ENCODE peak calls at places on chromosomes 7 and 10, in eight cellular contexts. L, S, V, J, D, Q, O and E are unnamed samples.

GRCh38 chr10:27344568-27345454 is 104.2 kb upstream of the ACBD5 start:
- DNase-seq in J (no peak), O (no peak), D (no peak), L (no peak), Q (no peak), S (no peak), V (no peak), E (no peak)

GRCh38 chr7:32062150-32062549 is 8.1 kb downstream of the PDE1C start:
- DNase-seq in D (peak), S (peak), Q (no peak), J (peak), O (peak), V (peak), L (peak), E (no peak)

GRCh38 chr7:74407958-74408357 is 45.7 kb upstream of the GTF2IRD1 start:
- DNase-seq in S (no peak), Q (no peak), V (no peak), D (no peak), J (no peak), L (no peak), O (no peak), E (no peak)

GRCh38 chr7:32680259-32681173 is 185.2 kb downstream of the AVL9 start:
- DNase-seq in O (peak), V (no peak), S (no peak), Q (no peak), L (peak), J (peak), D (peak), E (no peak)

GRCh38 chr10:119283387-119283786 is 76.0 kb downstream of the GRK5 start:
- DNase-seq in S (no peak), D (no peak), O (no peak), J (no peak), V (peak), L (no peak), Q (no peak), E (no peak)

GRCh38 chr10:35613597-35614226 is 8.6 kb downstream of the GJD4 start:
- DNase-seq in O (no peak), J (peak), L (no peak), S (no peak), V (no peak), D (no peak), Q (no peak), E (no peak)

GRCh38 chr7:41199136-41199535 is 503.8 kb downstream of the INHBA start:
- DNase-seq in D (no peak), V (no peak), O (no peak), L (no peak), J (no peak), S (no peak), Q (no peak), E (no peak)

GRCh38 chr10:10294801-10295515 is 722.7 kb upstream of the CELF2 start:
- DNase-seq in Q (peak), O (no peak), J (no peak), D (no peak), L (peak), V (no peak), S (no peak), E (no peak)

GRCh38 chr10:131547129-131547799 is 235.7 kb upstream of the TCERG1L start:
- DNase-seq in O (no peak), V (no peak), S (no peak), D (no peak), L (no peak), Q (no peak), J (no peak), E (peak)

GRCh38 chr7:156157409-156158012 is 345.2 kb upstream of the SHH start:
- DNase-seq in L (no peak), D (no peak), Q (no peak), S (no peak), J (no peak), V (no peak), O (no peak), E (peak)

GRCh38 chr10:49512121-49512809 is 26.7 kb downstream of the ERCC6 start:
- DNase-seq in S (no peak), O (no peak), J (peak), V (no peak), D (peak), L (no peak), Q (no peak), E (no peak)

GRCh38 chr10:106682175-106682574 is 482.3 kb downstream of the SORCS1 start:
- DNase-seq in S (no peak), D (peak), L (no peak), O (no peak), J (peak), V (no peak), Q (no peak), E (no peak)

GRCh38 chr7:28626629-28627262 is 214.4 kb downstream of the CREB5 start:
- DNase-seq in S (peak), L (peak), D (peak), Q (no peak), V (no peak), O (peak), J (peak), E (no peak)

GRCh38 chr7:27160147-27160545 is 3.7 kb upstream of the HOXA7 start:
- DNase-seq in S (no peak), O (peak), L (peak), D (no peak), Q (no peak), J (no peak), V (no peak), E (no peak)

GRCh38 chr10:12428447-12429135 is 79.2 kb downstream of the CAMK1D start:
- DNase-seq in S (no peak), Q (no peak), O (no peak), L (no peak), D (no peak), V (no peak), J (no peak), E (no peak)

GRCh38 chr7:38840736-38841460 is 68.1 kb downstream of the VPS41 start:
- DNase-seq in O (no peak), D (peak), V (no peak), Q (no peak), J (peak), S (no peak), L (no peak), E (no peak)

GRCh38 chr10:50510517-50511473 is 113.0 kb downstream of the SGMS1 start:
- DNase-seq in V (no peak), O (no peak), D (no peak), S (no peak), Q (no peak), J (no peak), L (no peak), E (no peak)

GRCh38 chr7:56115852-56116538 is at the start of gene NUPR2:
- DNase-seq in S (no peak), L (no peak), J (no peak), V (no peak), Q (no peak), O (no peak), D (no peak), E (no peak)

GRCh38 chr10:116460219-116460618 is 32.6 kb downstream of the PNLIPRP3 start:
- DNase-seq in D (no peak), O (no peak), J (no peak), V (no peak), L (no peak), S (no peak), Q (no peak), E (no peak)

GRCh38 chr7:77752016-77752415 is 46.2 kb downstream of the TMEM60 start:
- DNase-seq in L (no peak), V (no peak), S (no peak), O (no peak), D (no peak), Q (no peak), J (no peak), E (no peak)

GRCh38 chr7:152149363-152149762 is 123.9 kb downstream of the GALNT11 start:
- DNase-seq in O (no peak), L (no peak), S (no peak), D (no peak), Q (no peak), V (no peak), J (no peak), E (no peak)

GRCh38 chr7:152148706-152149105 is 123.2 kb downstream of the GALNT11 start:
- DNase-seq in V (no peak), O (no peak), S (no peak), L (no peak), D (no peak), J (no peak), Q (no peak), E (no peak)

GRCh38 chr7:152142976-152143665 is 117.6 kb downstream of the GALNT11 start:
- DNase-seq in S (no peak), L (no peak), J (no peak), V (no peak), O (no peak), Q (no peak), D (no peak), E (no peak)

GRCh38 chr7:152144557-152145245 is 119.2 kb downstream of the GALNT11 start:
- DNase-seq in S (no peak), O (no peak), Q (no peak), V (no peak), D (no peak), L (no peak), J (no peak), E (no peak)

DNA sequence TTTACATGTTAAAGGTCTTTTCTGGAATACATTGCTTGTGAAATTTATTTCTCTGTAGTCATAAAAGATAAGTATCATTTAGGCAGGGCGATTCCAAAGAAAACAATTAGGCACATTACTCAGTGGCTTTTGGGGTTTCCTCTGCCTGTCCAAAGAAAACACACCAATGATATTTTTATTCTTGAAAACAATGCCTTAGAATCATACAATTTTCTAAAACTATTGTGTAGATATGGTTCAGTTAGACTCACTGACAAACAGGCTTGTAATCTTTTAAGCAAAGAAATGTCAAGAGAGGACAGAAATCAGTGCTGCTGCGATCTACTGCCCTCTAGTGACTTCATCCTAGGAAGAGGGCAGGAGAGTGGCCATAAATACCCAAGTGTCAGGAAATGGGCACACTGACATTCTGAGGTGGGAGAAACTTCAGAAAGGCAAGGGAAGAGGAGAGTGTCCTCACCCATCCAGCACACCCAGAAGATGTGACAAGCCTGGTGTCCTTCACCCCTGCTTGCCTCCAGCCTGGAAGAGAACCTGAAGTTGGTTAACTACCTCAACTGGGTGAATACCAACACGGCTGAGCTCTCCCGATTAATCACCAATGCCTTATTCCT is 120.5 kb downstream of the GALNT11 start:
- DNase-seq in J (peak), S (no peak), V (no peak), O (no peak), Q (no peak), D (peak), L (no peak), E (no peak)
- TF ChIP-seq CTCF in J (peak), S (peak), V (peak), O (peak), Q (peak), D (peak), L (no peak), E (peak)

GRCh38 chr7:127588697-127589482 is 679 bp downstream of the ARF5 start:
- DNase-seq in S (peak), Q (peak), V (peak), O (peak), J (peak), L (peak), D (peak), E (no peak)
- TF ChIP-seq CTCF in S (peak), Q (peak), V (peak), O (peak), J (peak), L (peak), D (peak), E (peak)

DNA sequence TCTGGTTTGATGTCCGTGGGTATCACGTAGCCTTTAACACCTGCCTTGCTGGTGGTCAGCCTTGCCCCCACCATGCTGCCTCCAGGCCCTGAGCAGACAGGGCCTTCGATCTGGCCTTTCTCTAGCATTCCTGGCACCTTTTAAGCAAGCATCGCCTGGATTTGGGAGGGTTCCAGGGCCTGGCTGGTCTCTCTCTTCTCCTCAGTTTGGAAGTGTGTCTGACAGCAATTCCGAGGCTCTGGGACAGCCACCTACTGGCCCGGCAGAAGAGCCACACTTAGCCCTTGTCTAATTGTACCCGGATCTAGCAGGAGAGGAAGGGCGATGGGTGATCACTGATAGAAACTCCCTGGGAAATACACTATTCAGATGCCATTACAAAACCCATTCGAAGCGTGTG is 441.3 kb upstream of the MKI67 start:
- DNase-seq in D (no peak), Q (no peak), L (no peak), O (no peak), S (no peak), J (no peak), V (no peak), E (peak)
- TF ChIP-seq CTCF in D (no peak), Q (no peak), L (no peak), O (peak), S (no peak), J (no peak), V (no peak), E (no peak)

GRCh38 chr10:101624526-101625102 is 36.5 kb downstream of the DPCD start:
- DNase-seq in J (no peak), L (no peak), S (no peak), Q (no peak), O (no peak), D (no peak), V (no peak), E (no peak)

GRCh38 chr10:101630420-101630920 is 42.3 kb downstream of the DPCD start:
- DNase-seq in O (no peak), V (no peak), J (no peak), L (no peak), D (no peak), Q (no peak), S (no peak), E (no peak)

GRCh38 chr10:101629781-101630419 is 41.8 kb downstream of the DPCD start:
- DNase-seq in Q (no peak), S (no peak), V (no peak), D (no peak), O (no peak), J (no peak), L (no peak), E (no peak)

GRCh38 chr10:101623528-101623927 is 35.4 kb downstream of the DPCD start:
- DNase-seq in S (no peak), L (no peak), V (no peak), O (no peak), Q (no peak), J (no peak), D (no peak), E (no peak)

DNA sequence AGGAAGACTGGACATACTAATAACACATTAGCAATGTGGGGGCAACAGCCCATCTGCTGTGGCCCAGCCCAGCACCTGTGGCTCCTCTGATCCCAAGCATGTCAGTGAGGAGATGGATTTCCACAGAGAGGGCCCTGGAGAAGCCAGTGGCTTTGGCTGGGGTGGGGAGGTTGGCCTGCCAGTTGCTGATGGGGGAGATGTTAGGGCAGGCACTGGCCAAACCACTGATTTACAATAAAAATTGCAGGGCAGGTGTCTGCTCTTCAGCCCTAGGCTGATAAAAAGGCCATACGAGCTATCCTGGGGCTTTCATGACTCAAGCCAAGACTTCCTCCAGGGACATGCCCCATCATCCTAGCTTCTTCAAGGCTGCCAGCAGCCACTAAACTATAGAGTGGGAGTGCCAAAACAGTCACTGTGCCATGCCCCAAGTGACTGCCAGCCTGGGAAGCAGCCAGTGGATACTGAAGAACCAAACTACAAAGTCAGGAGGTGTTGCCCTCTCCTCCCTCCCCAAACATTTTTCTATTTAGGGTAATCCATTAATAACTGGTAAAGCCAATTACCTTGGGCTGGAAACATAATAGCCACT is 37.8 kb downstream of the DPCD start:
- DNase-seq in D (no peak), V (no peak), S (no peak), O (no peak), L (no peak), Q (no peak), J (no peak), E (no peak)
- TF ChIP-seq CTCF in D (no peak), V (no peak), S (no peak), O (no peak), L (no peak), Q (no peak), J (no peak), E (no peak)

DNA sequence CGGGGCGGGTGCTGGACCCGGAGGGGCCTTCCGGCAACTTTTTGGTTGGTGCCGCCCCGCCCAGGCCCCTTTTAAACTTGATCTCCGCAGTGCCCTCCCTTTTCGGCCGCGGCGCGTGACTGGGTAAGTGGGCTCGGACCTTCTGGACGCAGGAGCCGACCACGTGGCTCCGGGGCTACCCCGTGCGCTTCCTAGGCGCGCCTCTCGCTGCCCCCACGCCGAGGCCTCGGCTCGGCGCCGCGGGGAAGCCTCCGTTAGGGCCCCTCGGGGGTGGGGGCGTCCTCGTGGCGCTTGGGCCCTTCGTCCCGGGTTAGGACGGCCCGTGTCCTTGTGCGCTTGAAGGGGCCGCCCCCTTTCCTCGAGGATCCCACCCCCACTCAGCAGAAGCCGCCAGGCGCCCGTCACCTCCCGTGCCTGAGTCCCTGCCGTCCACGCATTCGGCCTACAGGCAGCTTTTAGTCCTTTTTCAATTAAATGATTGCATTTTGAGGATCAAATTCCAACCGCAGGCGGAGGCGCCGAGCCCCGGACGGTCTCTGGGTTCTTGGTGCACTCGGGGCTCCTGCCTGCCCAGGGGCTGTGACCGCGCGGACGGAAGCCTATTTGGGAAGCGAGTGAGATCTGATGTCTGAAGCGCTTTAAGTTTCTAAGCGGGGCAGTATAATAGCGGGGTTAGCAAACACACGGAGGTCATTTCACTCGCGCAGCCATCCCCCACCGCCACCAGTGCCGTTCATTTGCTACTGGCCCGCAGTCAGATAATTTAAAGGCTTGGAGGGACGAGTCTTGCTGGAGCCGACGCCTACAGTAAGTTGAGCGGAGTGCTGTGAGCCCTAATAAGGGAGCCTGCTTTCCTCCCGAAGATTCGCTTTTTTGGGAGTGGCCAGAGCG is 31.8 kb upstream of the TOMM7 start:
- DNase-seq in O (peak), Q (no peak), V (peak), J (peak), L (peak), S (peak), D (peak), E (peak)
- TF ChIP-seq CTCF in O (peak), Q (no peak), V (peak), J (no peak), L (no peak), S (peak), D (peak), E (peak)